ENCODE peak calls at places on chromosome 10, in five cellular contexts. G, T, J, P and E are unnamed samples.
A peak's percentile ranks its signal among the peaks of the same experiment; 100 is the strongest.

GRCh38 chr10:14740684-14741247 is 33.9 kb downstream of the FAM107B start:
- DNase-seq in G (no peak), J (no peak), P (peak; percentile 28), T (no peak), E (no peak)

GRCh38 chr10:125661418-125661941 is 21.5 kb downstream of the TEX36 start:
- DNase-seq in J (no peak), T (no peak), P (no peak), G (no peak), E (no peak)

GRCh38 chr10:78779339-78779955 is 289.3 kb upstream of the ZMIZ1 start:
- DNase-seq in P (no peak), J (no peak), T (no peak), G (no peak), E (no peak)

GRCh38 chr10:70773965-70774809 is 11.0 kb downstream of the TBATA start:
- DNase-seq in T (no peak), G (no peak), P (no peak), J (no peak), E (no peak)

GRCh38 chr10:33005322-33006282 is 47.6 kb upstream of the ITGB1 start:
- DNase-seq in J (peak; percentile 73), G (peak; percentile 97), T (peak; percentile 40), P (peak; percentile 98), E (peak; percentile 84)

GRCh38 chr10:49605177-49605938 is 4.8 kb upstream of the SLC18A3 start:
- DNase-seq in J (no peak), G (no peak), P (no peak), T (peak; percentile 6), E (peak; percentile 16)

GRCh38 chr10:5547684-5547933 is 22.8 kb downstream of the CALML3 start:
- DNase-seq in T (no peak), G (peak; percentile 55), J (no peak), P (no peak), E (peak; percentile 14)

GRCh38 chr10:65040796-65041195 is 1519.6 kb downstream of the REEP3 start:
- DNase-seq in J (no peak), G (no peak), T (no peak), P (no peak), E (no peak)

GRCh38 chr10:78805176-78805575 is 263.6 kb upstream of the ZMIZ1 start:
- DNase-seq in P (peak; percentile 99), J (peak; percentile 100), T (no peak), G (peak; percentile 98), E (peak; percentile 68)

GRCh38 chr10:15325243-15326002 is 45.7 kb downstream of the FAM171A1 start:
- DNase-seq in J (peak; percentile 36), P (peak; percentile 85), G (peak; percentile 75), T (no peak), E (no peak)

GRCh38 chr10:87625658-87626057 is 34.0 kb upstream of the PAPSS2 start:
- DNase-seq in G (no peak), T (no peak), P (no peak), J (no peak), E (no peak)

GRCh38 chr10:96718304-96718990 is 1.9 kb downstream of the PIK3AP1 start:
- DNase-seq in P (no peak), T (no peak), G (no peak), J (no peak), E (no peak)

GRCh38 chr10:4023997-4024396 is 239.0 kb upstream of the KLF6 start:
- DNase-seq in T (no peak), G (peak; percentile 49), J (no peak), P (peak; percentile 27), E (no peak)

GRCh38 chr10:65765006-65765546 is 1160.8 kb upstream of the LRRTM3 start:
- DNase-seq in J (no peak), G (no peak), P (no peak), T (no peak), E (no peak)

GRCh38 chr10:106107711-106108110 is 1056.8 kb downstream of the SORCS1 start:
- DNase-seq in T (no peak), P (no peak), G (peak; percentile 29), J (no peak), E (no peak)

GRCh38 chr10:91880310-91880709 is 29.0 kb downstream of the FGFBP3 start:
- DNase-seq in P (no peak), T (no peak), J (peak; percentile 27), G (no peak), E (no peak)

GRCh38 chr10:73857446-73857845 is 16.9 kb downstream of the CAMK2G start:
- DNase-seq in G (peak; percentile 66), P (no peak), T (no peak), J (no peak), E (no peak)

GRCh38 chr10:93437000-93437945 is 44.9 kb downstream of the MYOF start:
- DNase-seq in T (no peak), G (peak; percentile 99), P (peak; percentile 99), J (peak; percentile 96), E (peak; percentile 72)

GRCh38 chr10:121267236-121268003 is 330.8 kb downstream of the FGFR2 start:
- DNase-seq in T (no peak), J (no peak), G (no peak), P (no peak), E (no peak)

GRCh38 chr10:60578217-60578616 is 188.5 kb upstream of the ANK3 start:
- DNase-seq in P (no peak), T (no peak), J (no peak), G (no peak), E (no peak)

GRCh38 chr10:103458720-103459119 is at the start of gene CALHM1:
- DNase-seq in J (no peak), T (no peak), P (no peak), G (no peak), E (no peak)

GRCh38 chr10:71396714-71397339 is at the start of gene CDH23:
- DNase-seq in J (no peak), T (no peak), G (no peak), P (no peak), E (no peak)

GRCh38 chr10:131802156-131802915 is 98.5 kb upstream of the PPP2R2D start:
- DNase-seq in T (no peak), J (no peak), G (no peak), P (no peak), E (no peak)

GRCh38 chr10:27815261-27815660 is 69.6 kb upstream of the MKX start:
- DNase-seq in T (no peak), G (no peak), P (no peak), J (no peak), E (no peak)

GRCh38 chr10:68553138-68553537 is 7.0 kb upstream of the TET1 start:
- DNase-seq in J (no peak), G (no peak), T (no peak), P (no peak), E (no peak)

GRCh38 chr10:129599160-129599559 is 132.1 kb downstream of the MGMT start:
- DNase-seq in T (no peak), J (no peak), P (no peak), G (no peak), E (no peak)

GRCh38 chr10:89100680-89101079 is 106.4 kb downstream of the CH25H start:
- DNase-seq in T (no peak), P (peak; percentile 90), G (peak; percentile 61), J (no peak), E (no peak)

GRCh38 chr10:103618575-103619423 is 125.3 kb downstream of the NEURL1 start:
- DNase-seq in G (no peak), P (no peak), T (no peak), J (no peak), E (no peak)

GRCh38 chr10:87651801-87652200 is 7.9 kb upstream of the PAPSS2 start:
- DNase-seq in J (no peak), G (no peak), P (no peak), T (no peak), E (no peak)

GRCh38 chr10:6200588-6201510 is 1.9 kb upstream of the PFKFB3 start:
- DNase-seq in J (no peak), P (peak; percentile 35), G (peak; percentile 29), T (no peak), E (no peak)

GRCh38 chr10:98269435-98269912 is 1.5 kb upstream of the LOXL4 start:
- DNase-seq in J (no peak), G (peak; percentile 78), T (no peak), P (peak; percentile 73), E (no peak)

GRCh38 chr10:14751576-14752330 is 22.9 kb downstream of the FAM107B start:
- DNase-seq in J (no peak), P (peak; percentile 26), T (no peak), G (peak; percentile 33), E (no peak)

GRCh38 chr10:124534231-124534798 is 72.7 kb downstream of the LHPP start:
- DNase-seq in P (no peak), J (no peak), T (no peak), G (no peak), E (no peak)
- TF ChIP-seq CTCF in P (peak; percentile 20), J (peak; percentile 60), T (no peak), G (peak; percentile 48), E (no peak)

GRCh38 chr10:44046605-44047004 is 338.3 kb downstream of the CXCL12 start:
- DNase-seq in J (no peak), P (peak; percentile 52), G (peak; percentile 80), T (no peak), E (no peak)
- TF ChIP-seq CTCF in J (peak; percentile 17), P (no peak), G (no peak), T (no peak), E (no peak)

GRCh38 chr10:108204528-108205313 is 1040.2 kb upstream of the SORCS1 start:
- DNase-seq in G (peak; percentile 14), T (no peak), J (peak; percentile 2), P (no peak), E (no peak)
- TF ChIP-seq CTCF in G (peak; percentile 65), T (peak; percentile 89), J (peak; percentile 45), P (peak; percentile 9), E (peak; percentile 80)

GRCh38 chr10:12945709-12946359 is 55.7 kb downstream of the CCDC3 start:
- DNase-seq in G (peak; percentile 14), T (no peak), P (no peak), J (no peak), E (no peak)

GRCh38 chr10:12950583-12951128 is 50.9 kb downstream of the CCDC3 start:
- DNase-seq in P (no peak), T (no peak), J (no peak), G (no peak), E (no peak)

GRCh38 chr10:12947741-12948140 is 53.8 kb downstream of the CCDC3 start:
- DNase-seq in J (no peak), G (no peak), P (no peak), T (no peak), E (no peak)

GRCh38 chr10:12946372-12946771 is 55.1 kb downstream of the CCDC3 start:
- DNase-seq in G (no peak), J (no peak), P (no peak), T (no peak), E (no peak)

DNA sequence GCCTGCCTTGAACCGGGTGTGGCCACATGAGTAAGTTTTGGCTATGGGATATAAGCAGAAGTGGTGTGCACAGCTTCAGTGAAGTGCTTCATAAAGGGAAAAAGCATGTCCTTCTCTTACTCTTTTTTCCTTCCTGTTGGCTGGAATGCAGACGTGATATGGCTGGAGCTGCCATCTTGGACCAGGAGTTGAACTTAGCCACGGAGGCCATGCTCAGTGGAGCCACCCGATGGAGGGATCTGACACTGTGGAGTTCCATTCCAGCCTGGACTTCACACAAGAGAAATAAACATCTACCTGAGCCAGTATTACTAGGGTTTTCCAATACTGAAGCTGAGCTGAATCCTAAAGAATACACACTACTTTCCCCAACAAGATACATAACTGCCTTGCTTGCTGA is 52.3 kb downstream of the CCDC3 start:
- DNase-seq in P (no peak), T (no peak), J (no peak), G (no peak), E (no peak)
- TF ChIP-seq CTCF in P (no peak), T (no peak), J (no peak), G (peak; percentile 18), E (no peak)